ENCODE peak calls at places on chromosomes 2 and 18, in seven cellular contexts. A is NCI-H1092 treated with DMSO at 0.1 percent for 48 hours; C is HS-5; W is prostate gland; O is bronchial epithelial cell; I is amygdala; X is activated naive CD4-positive, alpha-beta T cell. V is an unnamed sample.
A peak's percentile ranks its signal among the peaks of the same experiment; 100 is the strongest.

GRCh38 chr2:113179446-113180045 is 5.8 kb downstream of the PSD4 start:
- DNase-seq in A (no peak), C (no peak), W (no peak), O (no peak), I (no peak), X (no peak), V (no peak)

GRCh38 chr2:217717541-217717940 is 285.3 kb downstream of the TNS1 start:
- DNase-seq in A (peak; percentile 64), C (no peak), W (no peak), O (no peak), I (no peak), X (no peak), V (no peak)

GRCh38 chr18:13680612-13681011 is 45.7 kb downstream of the FAM210A start:
- DNase-seq in A (no peak), C (no peak), W (no peak), O (peak; percentile 5), I (no peak), X (no peak), V (no peak)

GRCh38 chr18:59921384-59921891 is 21.6 kb downstream of the PMAIP1 start:
- DNase-seq in A (no peak), C (no peak), W (no peak), O (no peak), I (no peak), X (no peak), V (no peak)

GRCh38 chr2:213020268-213020667 is 131.1 kb downstream of the IKZF2 start:
- DNase-seq in A (no peak), C (no peak), W (no peak), O (no peak), I (no peak), X (no peak), V (no peak)

GRCh38 chr2:218162817-218163216 is 3.9 kb downstream of the CXCR1 start:
- DNase-seq in A (no peak), C (no peak), W (no peak), O (peak; percentile 41), I (no peak), X (no peak), V (no peak)

GRCh38 chr2:35787302-35788031 is 568.1 kb upstream of the CRIM1 start:
- DNase-seq in A (no peak), C (no peak), W (no peak), O (peak; percentile 82), I (no peak), X (no peak), V (no peak)

GRCh38 chr2:182581196-182581935 is 134.7 kb upstream of the DNAJC10 start:
- DNase-seq in A (no peak), C (no peak), W (no peak), O (no peak), I (no peak), X (no peak), V (no peak)

GRCh38 chr2:64500549-64500948 is 23.6 kb upstream of the AFTPH start:
- DNase-seq in A (no peak), C (no peak), W (no peak), O (no peak), I (no peak), X (no peak), V (no peak)

GRCh38 chr2:239241431-239241830 is 159.4 kb downstream of the HDAC4 start:
- DNase-seq in A (no peak), C (no peak), W (no peak), O (no peak), I (no peak), X (no peak), V (no peak)

GRCh38 chr2:70965506-70965905 is 12.9 kb upstream of the ANKRD53 start:
- DNase-seq in A (no peak), C (no peak), W (no peak), O (no peak), I (no peak), X (no peak), V (no peak)

GRCh38 chr2:42141687-42142475 is 27.3 kb upstream of the EML4 start:
- DNase-seq in A (peak; percentile 22), C (peak; percentile 55), W (peak; percentile 56), O (peak; percentile 79), I (no peak), X (no peak), V (peak; percentile 82)

GRCh38 chr2:11387831-11388230 is 43.4 kb upstream of the ROCK2 start:
- DNase-seq in A (no peak), C (no peak), W (peak; percentile 37), O (no peak), I (no peak), X (no peak), V (no peak)

GRCh38 chr2:10864888-10865551 is 46.7 kb upstream of the KCNF1 start:
- DNase-seq in A (no peak), C (no peak), W (no peak), O (no peak), I (no peak), X (no peak), V (no peak)

GRCh38 chr2:240579071-240579762 is 7.3 kb upstream of the CAPN10 start:
- DNase-seq in A (no peak), C (no peak), W (no peak), O (no peak), I (no peak), X (no peak), V (no peak)

GRCh38 chr18:46413684-46414083 is 243.3 kb downstream of the LOXHD1 start:
- DNase-seq in A (peak; percentile 61), C (no peak), W (no peak), O (no peak), I (no peak), X (no peak), V (no peak)

GRCh38 chr18:22489694-22490093 is 72.0 kb upstream of the CTAGE1 start:
- DNase-seq in A (no peak), C (no peak), W (no peak), O (peak; percentile 81), I (no peak), X (no peak), V (peak; percentile 32)

GRCh38 chr18:23964282-23965238 is 50.0 kb upstream of the TTC39C start:
- DNase-seq in A (no peak), C (no peak), W (no peak), O (peak; percentile 72), I (no peak), X (no peak), V (peak; percentile 13)

GRCh38 chr2:24926602-24927252 is 6.7 kb upstream of the ADCY3 start:
- DNase-seq in A (no peak), C (no peak), W (no peak), O (peak; percentile 39), I (no peak), X (no peak), V (no peak)

GRCh38 chr18:22300665-22301636 is 116.8 kb downstream of the CTAGE1 start:
- DNase-seq in A (no peak), C (no peak), W (no peak), O (peak; percentile 65), I (no peak), X (no peak), V (no peak)

GRCh38 chr2:28558421-28558820 is 62.6 kb downstream of the PLB1 start:
- DNase-seq in A (no peak), C (no peak), W (no peak), O (no peak), I (no peak), X (no peak), V (no peak)

GRCh38 chr2:121902171-121902591 is 146.7 kb downstream of the TSN start:
- DNase-seq in A (no peak), C (no peak), W (no peak), O (no peak), I (no peak), X (no peak), V (no peak)

GRCh38 chr2:170984079-170984478 is 55.0 kb downstream of the GORASP2 start:
- DNase-seq in A (no peak), C (no peak), W (no peak), O (no peak), I (no peak), X (no peak), V (no peak)